ENCODE peak calls at places on chromosomes 5 and 9, in seven cellular contexts. W, S, T, R, G, B and Z are unnamed samples.

GRCh38 chr9:92706218-92706940 is 36.4 kb upstream of the IPPK start:
- DNase-seq in B (peak), T (no peak), S (peak), R (peak), W (peak), G (no peak), Z (no peak)

GRCh38 chr5:170380361-170380951 is 8.7 kb downstream of the KCNMB1 start:
- DNase-seq in B (no peak), S (no peak), W (no peak), R (no peak), T (no peak), G (no peak), Z (no peak)

GRCh38 chr9:77944556-77945261 is 86.9 kb downstream of the GNAQ start:
- DNase-seq in R (no peak), T (peak), S (no peak), W (no peak), B (no peak), G (no peak), Z (no peak)

GRCh38 chr9:130570200-130570599 is 9.2 kb upstream of the FUBP3 start:
- DNase-seq in T (no peak), R (no peak), S (peak), G (no peak), B (peak), W (peak), Z (no peak)

GRCh38 chr5:122014232-122014940 is 52.6 kb downstream of the SRFBP1 start:
- DNase-seq in B (no peak), T (no peak), S (no peak), G (no peak), W (no peak), R (no peak), Z (no peak)

GRCh38 chr9:129614932-129615331 is 6.0 kb downstream of the C9orf50 start:
- DNase-seq in W (no peak), G (no peak), S (no peak), B (no peak), T (no peak), R (no peak), Z (no peak)

GRCh38 chr5:58739051-58739450 is 156.2 kb downstream of the RAB3C start:
- DNase-seq in W (no peak), G (no peak), B (no peak), R (no peak), S (no peak), T (no peak), Z (no peak)

GRCh38 chr9:136182422-136182790 is 22.5 kb downstream of the LHX3 start:
- DNase-seq in S (no peak), W (no peak), B (no peak), G (no peak), T (no peak), R (no peak), Z (no peak)

GRCh38 chr9:34710023-34710422 is at the start of gene CCL21:
- DNase-seq in S (no peak), B (no peak), T (no peak), R (no peak), W (no peak), G (peak), Z (no peak)

GRCh38 chr5:38595149-38595725 is 38.8 kb upstream of the LIFR start:
- DNase-seq in W (peak), T (no peak), G (no peak), S (no peak), R (no peak), B (peak), Z (no peak)

GRCh38 chr9:113289091-113289490 is 13.6 kb downstream of the PRPF4 start:
- DNase-seq in T (no peak), S (no peak), G (no peak), W (no peak), B (no peak), R (no peak), Z (no peak)

GRCh38 chr5:113081091-113081490 is 104.5 kb downstream of the DCP2 start:
- DNase-seq in W (no peak), G (no peak), R (no peak), B (no peak), T (no peak), S (no peak), Z (no peak)
- H3K4me3 ChIP-seq in W (no peak), G (no peak), R (no peak), B (no peak), T (no peak), S (no peak), Z (no peak)

GRCh38 chr5:168291961-168292782 is 727 bp downstream of the WWC1 start:
- DNase-seq in B (peak), W (peak), T (no peak), R (no peak), G (no peak), S (no peak), Z (peak)
- TF ChIP-seq CTCF in B (no peak), W (no peak), T (no peak), R (no peak), G (no peak), S (no peak), Z (no peak)

GRCh38 chr5:57221049-57221568 is 47.2 kb downstream of the GPBP1 start:
- DNase-seq in W (peak), T (no peak), R (peak), G (no peak), S (peak), B (no peak), Z (no peak)
- H3K27ac ChIP-seq in W (no peak), T (no peak), R (no peak), G (no peak), S (peak), B (peak), Z (no peak)

GRCh38 chr5:16932401-16932800 is 3.7 kb downstream of the MYO10 start:
- DNase-seq in W (peak), S (no peak), G (no peak), B (no peak), R (no peak), T (no peak), Z (no peak)
- H3K4me3 ChIP-seq in W (no peak), S (no peak), G (no peak), B (no peak), R (no peak), T (no peak), Z (no peak)

DNA sequence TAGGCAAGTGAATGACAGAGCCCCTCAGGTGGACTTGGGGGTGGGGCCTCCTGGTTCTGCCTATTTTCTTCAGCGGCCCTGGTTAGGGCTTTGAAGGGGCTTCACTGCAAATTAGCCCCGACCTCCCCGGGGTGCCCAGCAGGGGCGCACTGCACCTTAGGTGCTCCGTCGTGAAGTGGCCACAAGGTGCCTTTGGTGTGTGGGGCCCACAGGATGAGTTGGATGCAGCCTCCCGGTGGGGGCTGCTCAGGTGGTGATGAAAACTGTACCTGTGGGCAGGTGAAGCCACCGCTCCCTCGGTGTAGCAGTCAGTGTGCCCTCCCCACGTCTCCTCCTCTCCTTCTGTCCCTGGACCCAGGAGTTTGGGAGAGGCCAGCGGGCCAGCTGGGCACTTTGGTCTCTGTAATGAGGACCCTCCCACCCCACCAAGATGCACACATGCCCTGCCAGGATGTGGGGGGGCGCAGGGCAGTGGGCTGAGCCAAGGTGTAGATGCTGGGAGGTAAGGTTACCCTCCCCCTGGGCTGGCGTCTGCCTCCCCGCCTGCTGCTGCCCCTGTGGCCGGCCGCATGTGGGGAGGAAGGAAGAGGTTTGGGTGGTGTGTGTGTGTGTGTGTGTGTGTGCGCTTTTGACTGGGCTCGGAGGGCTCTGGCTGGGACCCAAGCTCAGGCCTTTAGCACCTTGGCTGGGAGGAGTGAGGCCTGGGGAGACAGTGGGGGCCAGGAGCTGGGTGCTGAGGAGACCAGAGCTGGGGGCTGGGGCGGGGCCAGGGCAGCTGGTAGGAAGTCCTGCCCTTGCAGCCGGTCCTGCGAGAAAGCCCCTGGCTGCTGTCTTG is 55.6 kb downstream of the RXRA start:
- DNase-seq in T (peak), B (no peak), R (peak), G (no peak), W (no peak), S (no peak), Z (no peak)
- TF ChIP-seq CTCF in T (peak), B (peak), R (peak), G (no peak), W (peak), S (peak), Z (no peak)

GRCh38 chr5:77452351-77452750 is 39.8 kb downstream of the WDR41 start:
- DNase-seq in R (no peak), S (no peak), W (no peak), G (no peak), T (no peak), B (no peak), Z (no peak)
- H3K27ac ChIP-seq in R (no peak), S (no peak), W (no peak), G (no peak), T (no peak), B (no peak), Z (no peak)

DNA sequence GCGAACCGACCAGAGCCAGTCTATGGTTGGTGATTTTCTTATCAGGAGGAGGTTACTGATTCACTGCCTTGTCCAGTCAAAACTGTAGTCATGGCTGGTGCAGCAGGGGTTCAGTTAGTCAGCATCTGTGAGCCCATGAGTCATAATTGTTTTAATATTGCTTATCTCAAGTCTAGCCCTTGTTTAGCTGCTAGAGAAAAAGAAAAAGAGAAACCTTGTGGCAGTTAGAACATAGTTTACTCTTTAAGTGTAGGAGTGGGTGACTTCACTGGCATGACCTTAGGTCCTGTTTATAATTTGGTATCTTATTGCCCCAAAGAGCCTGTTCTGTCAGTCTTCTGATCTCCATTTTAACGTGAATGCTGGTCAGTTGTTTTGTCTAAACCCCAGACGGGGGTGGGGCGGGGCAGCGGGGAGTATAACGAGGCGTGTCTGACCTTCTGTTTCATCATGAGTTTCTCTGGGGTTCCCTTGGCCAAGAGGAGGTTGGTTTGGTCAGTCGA is 76.9 kb upstream of the NFIL3 start:
- DNase-seq in T (no peak), W (peak), S (peak), B (peak), G (no peak), R (no peak), Z (no peak)
- H3K4me3 ChIP-seq in T (no peak), W (peak), S (peak), B (peak), G (no peak), R (no peak), Z (no peak)

DNA sequence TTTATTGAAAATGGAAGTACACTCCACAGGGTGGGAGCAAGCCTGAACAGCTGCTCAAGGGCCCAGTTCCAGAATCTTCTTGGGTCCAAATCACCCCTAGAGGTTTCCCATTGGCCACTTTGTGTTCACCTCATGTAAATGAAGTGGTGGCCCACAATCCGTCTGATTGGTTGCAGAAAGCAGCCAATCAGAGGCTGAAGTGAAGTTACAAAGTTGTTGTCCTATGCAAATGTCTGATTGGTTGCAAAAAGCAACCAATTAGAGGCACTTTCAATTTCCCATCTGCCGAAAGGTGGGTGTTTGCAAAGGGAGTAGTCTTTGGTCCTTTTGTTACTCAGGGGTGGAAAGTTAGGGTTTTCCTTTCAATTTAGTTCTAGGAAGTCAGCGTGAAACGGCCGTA is 8.8 kb downstream of the TMEM171 start:
- DNase-seq in T (no peak), R (no peak), G (no peak), B (no peak), S (no peak), W (no peak), Z (no peak)
- TF ChIP-seq CTCF in T (no peak), R (no peak), G (no peak), B (no peak), S (no peak), W (no peak), Z (no peak)

GRCh38 chr5:142758803-142759145 is 11.4 kb upstream of the ARHGAP26 start:
- DNase-seq in B (no peak), T (no peak), R (no peak), W (no peak), S (no peak), G (no peak), Z (no peak)

GRCh38 chr5:142758062-142758802 is 11.9 kb upstream of the ARHGAP26 start:
- DNase-seq in T (peak), R (no peak), W (no peak), G (no peak), B (no peak), S (no peak), Z (no peak)

GRCh38 chr5:142756576-142756975 is 13.6 kb upstream of the ARHGAP26 start:
- DNase-seq in G (no peak), R (no peak), W (no peak), T (no peak), S (no peak), B (no peak), Z (no peak)

GRCh38 chr5:142754031-142754430 is 16.1 kb upstream of the ARHGAP26 start:
- DNase-seq in S (no peak), T (no peak), B (no peak), G (no peak), R (no peak), W (no peak), Z (no peak)

GRCh38 chr5:142757564-142757963 is 12.6 kb upstream of the ARHGAP26 start:
- DNase-seq in G (no peak), R (no peak), B (no peak), S (no peak), W (no peak), T (no peak), Z (no peak)
- H3K27ac ChIP-seq in G (no peak), R (no peak), B (no peak), S (no peak), W (no peak), T (no peak), Z (no peak)

GRCh38 chr9:8856686-8857329 is 1057.2 kb upstream of the DMAC1 start:
- DNase-seq in S (no peak), T (no peak), W (peak), G (no peak), B (no peak), R (no peak), Z (no peak)
- H3K4me3 ChIP-seq in S (no peak), T (peak), W (peak), G (peak), B (no peak), R (no peak), Z (peak)